ENCODE peak calls at places on chromosome 2, in seven cellular contexts. One of them, this sample, is unnamed.

GRCh38 chr2:235951980-235952379 is 216.2 kb downstream of the GBX2 start:
- DNase-seq in astrocyte: peak
- DNase-seq in SK-N-MC: peak
- DNase-seq in mucosa of gallbladder: no peak
- DNase-seq in activated effector memory CD4-positive, alpha-beta T cell treated with anti-CD3 and anti-CD28 coated beads, Interleukin-2, amount 50 U/mL, for 16 hours: no peak
- DNase-seq in OCI-LY7: no peak
- DNase-seq in H54: no peak
- DNase-seq in this sample: no peak

GRCh38 chr2:64371727-64372126 is 82.2 kb upstream of the LGALSL start:
- DNase-seq in activated effector memory CD4-positive, alpha-beta T cell treated with anti-CD3 and anti-CD28 coated beads, Interleukin-2, amount 50 U/mL, for 16 hours: no peak
- DNase-seq in SK-N-MC: no peak
- DNase-seq in mucosa of gallbladder: no peak
- DNase-seq in astrocyte: no peak
- DNase-seq in H54: no peak
- DNase-seq in OCI-LY7: no peak
- DNase-seq in this sample: no peak

GRCh38 chr2:48200591-48201293 is 294.4 kb upstream of the FBXO11 start:
- DNase-seq in OCI-LY7: no peak
- DNase-seq in mucosa of gallbladder: no peak
- DNase-seq in SK-N-MC: no peak
- DNase-seq in H54: no peak
- DNase-seq in astrocyte: no peak
- DNase-seq in activated effector memory CD4-positive, alpha-beta T cell treated with anti-CD3 and anti-CD28 coated beads, Interleukin-2, amount 50 U/mL, for 16 hours: no peak
- DNase-seq in this sample: no peak

GRCh38 chr2:196234672-196235071 is 63.3 kb upstream of the STK17B start:
- DNase-seq in mucosa of gallbladder: no peak
- DNase-seq in activated effector memory CD4-positive, alpha-beta T cell treated with anti-CD3 and anti-CD28 coated beads, Interleukin-2, amount 50 U/mL, for 16 hours: peak
- DNase-seq in H54: no peak
- DNase-seq in OCI-LY7: no peak
- DNase-seq in SK-N-MC: no peak
- DNase-seq in astrocyte: peak
- DNase-seq in this sample: no peak

GRCh38 chr2:232350804-232351685 is 27.5 kb upstream of the ALPP start:
- DNase-seq in OCI-LY7: no peak
- DNase-seq in astrocyte: no peak
- DNase-seq in H54: no peak
- DNase-seq in SK-N-MC: no peak
- DNase-seq in activated effector memory CD4-positive, alpha-beta T cell treated with anti-CD3 and anti-CD28 coated beads, Interleukin-2, amount 50 U/mL, for 16 hours: peak
- DNase-seq in mucosa of gallbladder: peak
- DNase-seq in this sample: peak

GRCh38 chr2:12606472-12607000 is 110.2 kb upstream of the TRIB2 start:
- DNase-seq in activated effector memory CD4-positive, alpha-beta T cell treated with anti-CD3 and anti-CD28 coated beads, Interleukin-2, amount 50 U/mL, for 16 hours: no peak
- DNase-seq in astrocyte: peak
- DNase-seq in OCI-LY7: no peak
- DNase-seq in H54: no peak
- DNase-seq in mucosa of gallbladder: no peak
- DNase-seq in SK-N-MC: peak
- DNase-seq in this sample: no peak

GRCh38 chr2:62705859-62706720 is 577 bp downstream of the EHBP1 start:
- DNase-seq in astrocyte: peak
- DNase-seq in SK-N-MC: no peak
- DNase-seq in OCI-LY7: peak
- DNase-seq in H54: peak
- DNase-seq in activated effector memory CD4-positive, alpha-beta T cell treated with anti-CD3 and anti-CD28 coated beads, Interleukin-2, amount 50 U/mL, for 16 hours: peak
- DNase-seq in mucosa of gallbladder: peak
- DNase-seq in this sample: peak

GRCh38 chr2:42812899-42813479 is 20.6 kb upstream of the HAAO start:
- DNase-seq in H54: no peak
- DNase-seq in OCI-LY7: peak
- DNase-seq in mucosa of gallbladder: no peak
- DNase-seq in astrocyte: no peak
- DNase-seq in SK-N-MC: no peak
- DNase-seq in activated effector memory CD4-positive, alpha-beta T cell treated with anti-CD3 and anti-CD28 coated beads, Interleukin-2, amount 50 U/mL, for 16 hours: no peak
- DNase-seq in this sample: no peak

GRCh38 chr2:70305531-70305930 is 3.7 kb upstream of the FAM136A start:
- DNase-seq in OCI-LY7: no peak
- DNase-seq in SK-N-MC: no peak
- DNase-seq in activated effector memory CD4-positive, alpha-beta T cell treated with anti-CD3 and anti-CD28 coated beads, Interleukin-2, amount 50 U/mL, for 16 hours: no peak
- DNase-seq in H54: no peak
- DNase-seq in astrocyte: no peak
- DNase-seq in mucosa of gallbladder: no peak
- DNase-seq in this sample: no peak

This sample was measured in aorta.